ENCODE peak calls at places on chromosomes 3 and 15, in four cellular contexts. One of them, this sample, is unnamed. For H3K36me3, the result is how much of the 10 kb centered on the place peaks cover.

GRCh38 chr3:4899654-4900236 is 79.5 kb upstream of the BHLHE40 start:
- DNase-seq in heart left ventricle: no peak
- DNase-seq in adrenal gland: peak
- DNase-seq in testis: peak
- DNase-seq in this sample: no peak

GRCh38 chr3:127722928-127723603 is 50.3 kb downstream of the ABTB1 start:
- DNase-seq in heart left ventricle: peak
- DNase-seq in adrenal gland: no peak
- DNase-seq in testis: no peak
- DNase-seq in this sample: peak

GRCh38 chr3:31636063-31636462 is 103.3 kb downstream of the STT3B start:
- DNase-seq in heart left ventricle: no peak
- DNase-seq in adrenal gland: no peak
- DNase-seq in testis: no peak
- DNase-seq in this sample: no peak

GRCh38 chr15:44029003-44029402 is 166.1 kb downstream of the FRMD5 start:
- DNase-seq in heart left ventricle: no peak
- DNase-seq in adrenal gland: no peak
- DNase-seq in testis: no peak
- DNase-seq in this sample: no peak

GRCh38 chr3:149784064-149784704 is 8.2 kb downstream of the ANKUB1 start:
- DNase-seq in heart left ventricle: no peak
- DNase-seq in adrenal gland: no peak
- DNase-seq in testis: no peak
- DNase-seq in this sample: no peak

GRCh38 chr15:29225534-29226224 is 43.9 kb downstream of the NSMCE3 start:
- DNase-seq in heart left ventricle: no peak
- DNase-seq in adrenal gland: no peak
- DNase-seq in testis: peak
- DNase-seq in this sample: no peak

GRCh38 chr3:66010348-66011097 is 28.2 kb downstream of the MAGI1 start:
- DNase-seq in heart left ventricle: no peak
- DNase-seq in adrenal gland: no peak
- DNase-seq in testis: no peak
- DNase-seq in this sample: no peak

GRCh38 chr3:184300377-184300717 is 1.3 kb downstream of the PSMD2 start:
- DNase-seq in heart left ventricle: no peak
- DNase-seq in adrenal gland: no peak
- DNase-seq in testis: no peak
- DNase-seq in this sample: no peak

GRCh38 chr15:78353093-78353492 is 12.9 kb downstream of the CRABP1 start:
- DNase-seq in heart left ventricle: no peak
- DNase-seq in adrenal gland: no peak
- DNase-seq in testis: no peak
- DNase-seq in this sample: no peak

GRCh38 chr15:39213385-39213840 is 367.5 kb upstream of the THBS1 start:
- DNase-seq in heart left ventricle: peak
- DNase-seq in adrenal gland: peak
- DNase-seq in testis: peak
- DNase-seq in this sample: no peak

GRCh38 chr3:151428386-151428785 is 32.5 kb downstream of the IGSF10 start:
- DNase-seq in heart left ventricle: no peak
- DNase-seq in adrenal gland: no peak
- DNase-seq in testis: no peak
- DNase-seq in this sample: no peak

GRCh38 chr3:133949438-133949837 is 53.8 kb upstream of the RAB6B start:
- DNase-seq in heart left ventricle: peak
- DNase-seq in adrenal gland: no peak
- DNase-seq in testis: no peak
- DNase-seq in this sample: peak

GRCh38 chr3:27723803-27724458 is 1.8 kb upstream of the EOMES start:
- DNase-seq in heart left ventricle: no peak
- DNase-seq in adrenal gland: no peak
- DNase-seq in testis: no peak
- DNase-seq in this sample: no peak

GRCh38 chr3:75224419-75224818 is 439.7 kb upstream of the FRG2C start:
- DNase-seq in heart left ventricle: no peak
- DNase-seq in adrenal gland: no peak
- DNase-seq in testis: no peak
- DNase-seq in this sample: no peak

GRCh38 chr3:152183473-152183872 is 85.3 kb upstream of the MBNL1 start:
- DNase-seq in heart left ventricle: peak
- DNase-seq in adrenal gland: peak
- DNase-seq in testis: peak
- DNase-seq in this sample: no peak

DNA sequence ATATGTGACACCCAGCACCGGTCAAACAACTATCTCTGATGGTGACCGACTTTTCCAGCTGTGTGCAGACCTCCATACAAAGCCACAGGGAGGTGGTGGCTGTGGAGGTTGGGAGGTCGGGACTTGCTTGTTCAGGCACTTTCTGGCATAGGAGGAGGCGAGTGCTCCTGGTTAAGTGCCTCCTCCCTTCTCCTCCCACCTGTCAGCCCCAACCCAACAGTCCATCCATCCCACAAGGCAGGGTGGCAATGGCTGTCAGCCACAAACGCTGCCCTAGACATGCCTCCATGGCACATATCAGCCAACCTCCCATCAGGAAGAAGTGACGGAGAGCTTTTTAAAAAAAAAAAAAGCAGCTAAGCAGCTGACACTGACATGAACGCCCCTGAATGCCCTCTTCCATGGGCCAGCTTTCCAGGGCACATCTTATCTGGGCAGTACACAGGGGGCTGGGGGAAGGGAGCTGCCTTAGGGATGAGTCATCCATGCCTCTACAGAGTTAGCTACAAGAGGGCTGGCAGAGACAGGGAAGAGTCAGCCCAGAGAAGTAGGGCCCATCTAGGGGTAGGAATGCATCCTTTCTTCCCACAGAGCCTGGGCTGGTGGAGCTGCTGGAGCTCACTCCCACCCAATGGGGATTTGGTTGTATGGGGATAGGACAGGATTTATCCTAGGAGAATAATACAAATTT is 41.2 kb downstream of the CCDC12 start:
- DNase-seq in heart left ventricle: peak
- DNase-seq in adrenal gland: peak
- DNase-seq in testis: peak
- DNase-seq in this sample: peak
- TF ChIP-seq POLR2A in heart left ventricle: no peak
- TF ChIP-seq POLR2A in adrenal gland: no peak
- TF ChIP-seq POLR2A in testis: no peak
- TF ChIP-seq POLR2A in this sample: no peak

GRCh38 chr3:101812895-101813294 is 33.9 kb downstream of the NXPE3 start:
- DNase-seq in heart left ventricle: no peak
- DNase-seq in adrenal gland: no peak
- DNase-seq in testis: no peak
- DNase-seq in this sample: no peak

GRCh38 chr3:101813817-101814440 is 34.9 kb downstream of the NXPE3 start:
- DNase-seq in heart left ventricle: no peak
- DNase-seq in adrenal gland: no peak
- DNase-seq in testis: no peak
- DNase-seq in this sample: no peak

GRCh38 chr3:101819649-101820202 is 29.6 kb upstream of the NFKBIZ start:
- DNase-seq in heart left ventricle: no peak
- DNase-seq in adrenal gland: no peak
- DNase-seq in testis: no peak
- DNase-seq in this sample: no peak

GRCh38 chr3:101814835-101815234 is 34.5 kb upstream of the NFKBIZ start:
- DNase-seq in heart left ventricle: no peak
- DNase-seq in adrenal gland: no peak
- DNase-seq in testis: no peak
- DNase-seq in this sample: no peak

GRCh38 chr3:101816215-101817149 is 32.8 kb upstream of the NFKBIZ start:
- DNase-seq in heart left ventricle: no peak
- DNase-seq in adrenal gland: no peak
- DNase-seq in testis: no peak
- DNase-seq in this sample: no peak
- H3K36me3 ChIP-seq in heart left ventricle: under half
- H3K36me3 ChIP-seq in adrenal gland: under half
- H3K36me3 ChIP-seq in testis: under half
- H3K36me3 ChIP-seq in this sample: under half

GRCh38 chr3:195270350-195271115 is 426 bp downstream of the XXYLT1 start:
- DNase-seq in heart left ventricle: peak
- DNase-seq in adrenal gland: peak
- DNase-seq in testis: peak
- DNase-seq in this sample: peak
- TF ChIP-seq POLR2A in heart left ventricle: no peak
- TF ChIP-seq POLR2A in adrenal gland: no peak
- TF ChIP-seq POLR2A in testis: no peak
- TF ChIP-seq POLR2A in this sample: no peak

GRCh38 chr15:59668571-59668970 is 11.3 kb upstream of the GTF2A2 start:
- DNase-seq in heart left ventricle: no peak
- DNase-seq in adrenal gland: no peak
- DNase-seq in testis: no peak
- DNase-seq in this sample: no peak
- H3K36me3 ChIP-seq in heart left ventricle: half or more
- H3K36me3 ChIP-seq in adrenal gland: half or more
- H3K36me3 ChIP-seq in testis: under half
- H3K36me3 ChIP-seq in this sample: half or more

DNA sequence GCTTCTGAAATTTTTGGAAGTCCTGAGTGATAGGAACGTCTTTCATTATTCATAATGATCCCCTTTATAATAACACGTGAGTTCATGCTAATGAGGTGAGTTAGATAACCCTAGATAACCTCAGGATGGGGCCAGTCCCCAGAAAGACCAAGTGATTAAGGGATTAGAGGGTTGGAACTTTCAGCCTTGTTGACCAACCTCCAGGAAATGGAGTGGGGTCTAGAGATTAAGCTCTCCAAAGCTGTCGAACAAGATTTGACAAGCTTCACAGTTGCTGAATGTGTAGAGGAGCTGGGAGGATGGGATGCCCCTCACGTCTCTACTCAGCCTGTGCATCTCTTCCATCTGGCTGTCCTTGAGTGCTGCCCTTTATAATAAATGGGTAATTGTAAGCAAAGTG is 107.1 kb downstream of the ZMAT3 start:
- DNase-seq in heart left ventricle: no peak
- DNase-seq in adrenal gland: no peak
- DNase-seq in testis: no peak
- DNase-seq in this sample: no peak
- TF ChIP-seq POLR2A in heart left ventricle: no peak
- TF ChIP-seq POLR2A in adrenal gland: no peak
- TF ChIP-seq POLR2A in testis: no peak
- TF ChIP-seq POLR2A in this sample: no peak

GRCh38 chr3:17340693-17341092 is 401.7 kb downstream of the TBC1D5 start:
- DNase-seq in heart left ventricle: no peak
- DNase-seq in adrenal gland: no peak
- DNase-seq in testis: no peak
- DNase-seq in this sample: no peak
- H3K36me3 ChIP-seq in heart left ventricle: under half
- H3K36me3 ChIP-seq in adrenal gland: under half
- H3K36me3 ChIP-seq in testis: under half
- H3K36me3 ChIP-seq in this sample: under half

GRCh38 chr3:72150634-72151412 is 365.9 kb upstream of the PROK2 start:
- DNase-seq in heart left ventricle: no peak
- DNase-seq in adrenal gland: no peak
- DNase-seq in testis: no peak
- DNase-seq in this sample: no peak
- TF ChIP-seq POLR2A in heart left ventricle: no peak
- TF ChIP-seq POLR2A in adrenal gland: no peak
- TF ChIP-seq POLR2A in testis: no peak
- TF ChIP-seq POLR2A in this sample: no peak